ENCODE peak calls at places on chromosomes 12 and 14, in ten cellular contexts. T is transverse colon, F is breast epithelium, Z is ovary, L is H54, K is gastrocnemius medialis, H is adrenal gland, P is testis, E is H1, X is tibial nerve. C is an unnamed sample.

GRCh38 chr14:104681689-104682074 is 7.7 kb upstream of the INF2 start:
- DNase-seq in F (peak), Z (peak), P (peak), X (peak), E (peak), H (peak), T (peak), L (peak), K (peak), C (no peak)

GRCh38 chr12:131869871-131870418 is 24.5 kb upstream of the ULK1 start:
- DNase-seq in T (no peak), L (peak), Z (no peak), F (no peak), X (no peak), P (no peak), E (no peak), H (no peak), K (no peak), C (no peak)

GRCh38 chr12:4164591-4165558 is 108.7 kb upstream of the CCND2 start:
- DNase-seq in K (no peak), L (peak), E (peak), P (peak), X (no peak), T (peak), Z (peak), H (peak), F (peak), C (no peak)

GRCh38 chr14:93976477-93977057 is at the start of gene ASB2:
- DNase-seq in T (peak), Z (no peak), E (no peak), K (peak), L (no peak), H (no peak), F (peak), P (no peak), X (no peak), C (no peak)

GRCh38 chr14:38930022-38930421 is 173.0 kb downstream of the SEC23A start:
- DNase-seq in E (no peak), H (no peak), L (no peak), K (no peak), X (no peak), Z (no peak), T (no peak), F (no peak), P (no peak), C (no peak)

GRCh38 chr12:125688223-125688622 is 623.0 kb downstream of the AACS start:
- DNase-seq in Z (no peak), L (no peak), T (no peak), F (no peak), P (no peak), E (no peak), H (no peak), X (no peak), K (no peak), C (no peak)

GRCh38 chr12:70267550-70267949 is 24.3 kb downstream of the CNOT2 start:
- DNase-seq in T (no peak), E (no peak), X (no peak), F (no peak), Z (no peak), P (no peak), L (no peak), H (no peak), K (no peak), C (no peak)

GRCh38 chr12:89918172-89918880 is 209.7 kb upstream of the ATP2B1 start:
- DNase-seq in F (no peak), X (no peak), P (no peak), K (no peak), T (peak), E (no peak), L (no peak), H (no peak), Z (no peak), C (no peak)

GRCh38 chr14:89418976-89419375 is 1.9 kb upstream of the FOXN3 start:
- DNase-seq in F (no peak), K (no peak), T (no peak), L (no peak), H (no peak), E (no peak), X (no peak), P (no peak), Z (no peak), C (no peak)

GRCh38 chr14:89416002-89416995 is 734 bp downstream of the FOXN3 start:
- DNase-seq in X (peak), L (peak), K (peak), T (peak), E (peak), P (peak), H (peak), Z (peak), F (peak), C (peak)

GRCh38 chr14:89417111-89417468 is at the start of gene FOXN3:
- DNase-seq in F (peak), E (no peak), P (peak), X (peak), L (peak), K (peak), T (peak), Z (peak), H (peak), C (no peak)

GRCh38 chr14:89418452-89418851 is 1.4 kb upstream of the FOXN3 start:
- DNase-seq in E (no peak), H (no peak), F (no peak), K (peak), Z (no peak), P (no peak), T (peak), L (no peak), X (no peak), C (no peak)

GRCh38 chr14:89417469-89418225 is 614 bp upstream of the FOXN3 start:
- DNase-seq in Z (peak), L (no peak), H (peak), F (peak), E (peak), T (peak), K (peak), X (no peak), P (peak), C (peak)
- TF ChIP-seq POLR2A in Z (no peak), L (no peak), H (no peak), F (no peak), E (no peak), T (peak), K (no peak), X (peak), P (no peak), C (no peak)

GRCh38 chr12:47757840-47758583 is 668 bp downstream of the RAPGEF3 start:
- DNase-seq in E (peak), H (no peak), P (no peak), F (no peak), K (no peak), T (peak), L (no peak), X (no peak), Z (peak), C (no peak)

GRCh38 chr12:47758584-47758833 is 171 bp downstream of the RAPGEF3 start:
- DNase-seq in T (no peak), E (no peak), Z (no peak), F (no peak), P (no peak), K (no peak), L (no peak), X (no peak), H (no peak), C (no peak)

GRCh38 chr12:47755655-47756562 is 2.8 kb downstream of the RAPGEF3 start:
- DNase-seq in H (no peak), E (no peak), Z (no peak), P (no peak), F (peak), K (no peak), L (no peak), T (peak), X (no peak), C (no peak)

GRCh38 chr12:47757360-47757839 is 1.3 kb downstream of the RAPGEF3 start:
- DNase-seq in H (no peak), K (no peak), L (no peak), F (no peak), E (no peak), X (no peak), Z (no peak), P (no peak), T (no peak), C (no peak)

DNA sequence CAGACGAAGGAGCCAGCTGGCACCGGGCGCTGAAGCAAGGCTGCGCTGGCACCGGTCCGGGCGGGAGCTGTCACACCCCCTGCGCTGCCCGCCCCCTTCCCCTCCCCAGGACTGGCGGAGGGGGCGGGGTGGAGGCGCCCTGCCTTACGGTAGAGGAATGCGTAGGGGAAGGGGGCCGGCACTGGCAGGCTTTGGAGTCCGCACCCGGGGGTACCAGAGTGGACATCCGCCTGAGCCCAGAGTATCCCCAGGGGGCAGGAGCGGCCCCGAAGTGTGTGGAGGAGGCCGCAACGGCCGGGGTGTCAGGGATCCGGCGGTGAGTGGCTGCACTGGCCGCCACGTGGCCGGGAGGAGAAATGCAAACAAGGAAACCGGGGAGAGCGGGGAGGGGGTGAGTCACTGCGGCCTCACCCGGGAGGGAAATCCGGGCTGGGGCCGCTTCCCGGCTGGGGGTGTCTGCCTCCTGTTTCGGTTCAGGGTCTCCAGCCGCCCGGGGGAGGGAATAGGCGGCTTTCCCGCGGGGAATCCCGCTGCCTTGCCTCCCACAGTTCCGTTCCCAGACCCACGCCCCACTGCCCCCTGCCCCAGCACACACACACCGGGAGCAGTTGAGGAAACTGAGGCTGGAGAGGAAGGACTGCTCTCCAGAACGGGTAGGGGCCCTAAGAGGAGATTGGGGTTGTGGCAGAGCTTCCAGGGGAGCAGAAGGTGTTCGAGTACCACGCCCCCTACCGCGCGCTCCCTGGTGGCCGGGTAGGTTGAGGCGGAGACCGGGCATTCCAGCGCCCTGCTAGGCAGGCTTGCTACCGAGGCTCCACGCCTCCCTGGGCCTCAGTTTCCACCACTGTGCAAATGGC is at the start of gene RAPGEF3:
- DNase-seq in P (peak), K (peak), T (peak), E (peak), L (peak), F (peak), X (peak), Z (peak), H (peak), C (no peak)
- TF ChIP-seq POLR2A in P (no peak), K (peak), T (peak), E (no peak), L (peak), F (peak), X (peak), Z (peak), H (no peak), C (no peak)

DNA sequence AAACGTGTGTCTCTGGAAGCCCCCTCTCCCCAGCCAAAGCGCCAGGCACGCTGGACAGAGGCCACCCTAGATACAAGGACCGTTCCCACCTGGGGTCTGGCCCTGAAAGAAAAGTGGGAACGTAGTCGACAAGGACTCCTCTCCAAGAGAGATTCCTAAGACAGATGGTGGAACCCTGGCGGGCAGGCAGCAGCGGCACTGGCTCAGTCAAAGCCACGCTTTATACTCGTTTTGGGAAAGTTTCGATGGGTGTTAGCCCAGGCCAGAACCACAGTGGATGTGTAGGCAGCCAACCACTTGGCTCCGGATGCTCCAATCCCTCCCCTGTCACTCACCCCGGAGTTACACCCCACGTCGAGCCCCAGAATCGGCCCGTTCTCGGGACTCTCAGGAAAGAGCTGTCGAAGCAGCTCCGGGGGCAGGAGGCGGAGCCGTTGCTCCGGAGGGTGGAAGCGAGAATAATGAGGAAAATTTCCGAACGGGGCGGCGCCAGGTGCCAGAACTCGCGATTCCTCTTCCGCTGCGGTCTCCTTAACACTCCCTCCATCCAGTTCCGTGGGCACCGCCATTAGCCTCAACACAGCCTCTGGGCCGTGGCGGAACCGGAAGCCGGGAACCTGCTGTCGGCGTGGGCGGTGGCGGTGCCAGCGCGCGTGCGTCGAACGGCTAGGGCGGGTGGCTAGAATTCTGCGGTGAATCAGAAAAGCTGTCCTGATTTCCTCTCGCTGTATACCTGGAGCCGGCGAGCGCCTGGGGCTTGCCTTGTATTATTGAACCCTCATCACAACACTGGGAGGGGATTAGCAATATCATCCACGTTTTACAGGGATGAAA is at the start of gene BCDIN3D:
- DNase-seq in Z (peak), P (peak), E (peak), L (peak), H (peak), T (peak), X (peak), K (peak), F (peak), C (peak)
- TF ChIP-seq POLR2A in Z (peak), P (peak), E (peak), L (peak), H (peak), T (peak), X (peak), K (peak), F (peak), C (peak)

DNA sequence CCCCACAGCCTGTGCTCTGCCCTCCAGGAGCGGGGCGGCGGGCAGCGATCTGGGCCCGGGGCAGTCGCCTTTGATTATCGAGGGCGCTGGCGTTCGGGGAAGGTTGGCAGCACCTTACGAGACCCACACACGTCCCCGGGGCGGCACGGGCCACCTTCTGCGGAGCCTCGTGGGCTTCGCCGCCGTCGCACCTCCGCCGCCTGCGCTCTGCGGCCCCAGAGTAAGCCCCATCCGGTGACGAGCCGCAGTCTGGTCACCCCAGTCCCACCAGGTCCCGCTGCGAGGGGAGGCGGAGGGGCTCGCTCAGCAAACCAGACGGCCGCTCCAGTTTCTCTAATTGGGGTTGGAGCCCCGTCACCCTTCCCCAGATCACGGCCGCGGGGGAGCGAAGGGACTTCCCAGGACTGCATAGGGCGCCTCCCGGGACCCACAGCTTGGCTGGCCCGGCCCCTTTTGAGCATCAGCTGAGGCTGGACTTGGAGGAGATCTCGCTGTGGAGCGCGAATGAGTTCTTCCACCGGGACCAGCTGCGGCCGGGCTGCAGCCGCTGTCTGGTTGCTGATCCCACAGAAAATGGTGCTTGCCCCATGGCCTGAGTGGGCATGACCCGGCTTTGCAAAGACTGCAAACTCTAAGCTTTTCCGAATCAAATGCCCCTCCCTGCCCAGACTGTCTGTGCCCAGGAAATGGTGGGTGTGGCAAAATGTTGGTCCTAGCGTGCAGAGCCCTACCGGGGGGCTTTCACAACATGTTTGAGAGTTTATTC is 559 bp downstream of the LGALS3 start:
- DNase-seq in K (peak), F (peak), Z (peak), X (peak), E (peak), T (peak), P (peak), L (peak), H (peak), C (peak)
- TF ChIP-seq POLR2A in K (no peak), F (no peak), Z (no peak), X (peak), E (peak), T (peak), P (no peak), L (no peak), H (no peak), C (no peak)

DNA sequence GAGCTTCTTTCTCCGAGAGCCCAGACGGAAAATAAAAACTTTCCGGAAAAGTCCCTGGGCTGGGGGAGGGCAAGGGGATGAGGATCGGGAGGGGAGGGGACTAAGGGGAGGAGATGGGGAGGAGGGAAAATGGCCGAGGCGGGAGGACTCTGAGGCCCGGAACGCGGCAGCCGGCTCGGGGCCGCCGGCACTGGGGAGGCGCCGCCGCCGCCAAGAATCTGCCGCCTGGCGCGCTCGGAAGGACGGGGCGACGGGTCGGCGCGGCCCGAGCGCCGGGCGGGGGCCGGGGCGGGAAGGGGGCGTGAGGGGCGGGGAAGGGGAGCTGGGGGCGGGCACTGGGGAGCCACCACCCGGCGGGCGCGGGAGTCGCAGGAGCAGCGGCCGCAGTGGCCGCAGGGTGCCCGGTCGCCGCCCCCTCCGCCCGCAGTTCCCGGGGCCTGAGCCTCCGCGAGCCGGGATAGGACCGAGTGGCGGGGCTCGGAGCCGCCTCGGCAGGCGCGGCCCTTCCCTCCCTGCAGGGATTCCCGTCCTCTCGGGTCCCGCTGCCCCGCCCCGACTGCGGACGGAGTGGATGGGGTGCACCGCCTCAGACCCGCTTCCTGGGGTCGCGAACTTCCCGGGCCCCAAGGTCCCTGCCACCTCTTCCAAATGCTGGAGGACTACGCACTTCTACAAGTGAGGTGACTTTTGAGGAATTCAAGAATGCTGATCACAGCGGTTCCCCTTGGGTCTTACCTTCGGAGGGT is at the start of gene PRKD1:
- DNase-seq in Z (peak), T (peak), F (no peak), K (peak), H (peak), X (peak), P (peak), E (peak), L (peak), C (no peak)
- TF ChIP-seq POLR2A in Z (no peak), T (no peak), F (no peak), K (peak), H (no peak), X (no peak), P (no peak), E (no peak), L (no peak), C (no peak)

GRCh38 chr14:95468416-95469133 is 47.9 kb downstream of the SYNE3 start:
- DNase-seq in K (no peak), E (no peak), T (peak), P (no peak), L (no peak), F (no peak), H (no peak), Z (no peak), X (no peak), C (no peak)
- TF ChIP-seq POLR2A in K (no peak), E (no peak), T (no peak), P (no peak), L (no peak), F (no peak), H (no peak), Z (no peak), X (no peak), C (no peak)

DNA sequence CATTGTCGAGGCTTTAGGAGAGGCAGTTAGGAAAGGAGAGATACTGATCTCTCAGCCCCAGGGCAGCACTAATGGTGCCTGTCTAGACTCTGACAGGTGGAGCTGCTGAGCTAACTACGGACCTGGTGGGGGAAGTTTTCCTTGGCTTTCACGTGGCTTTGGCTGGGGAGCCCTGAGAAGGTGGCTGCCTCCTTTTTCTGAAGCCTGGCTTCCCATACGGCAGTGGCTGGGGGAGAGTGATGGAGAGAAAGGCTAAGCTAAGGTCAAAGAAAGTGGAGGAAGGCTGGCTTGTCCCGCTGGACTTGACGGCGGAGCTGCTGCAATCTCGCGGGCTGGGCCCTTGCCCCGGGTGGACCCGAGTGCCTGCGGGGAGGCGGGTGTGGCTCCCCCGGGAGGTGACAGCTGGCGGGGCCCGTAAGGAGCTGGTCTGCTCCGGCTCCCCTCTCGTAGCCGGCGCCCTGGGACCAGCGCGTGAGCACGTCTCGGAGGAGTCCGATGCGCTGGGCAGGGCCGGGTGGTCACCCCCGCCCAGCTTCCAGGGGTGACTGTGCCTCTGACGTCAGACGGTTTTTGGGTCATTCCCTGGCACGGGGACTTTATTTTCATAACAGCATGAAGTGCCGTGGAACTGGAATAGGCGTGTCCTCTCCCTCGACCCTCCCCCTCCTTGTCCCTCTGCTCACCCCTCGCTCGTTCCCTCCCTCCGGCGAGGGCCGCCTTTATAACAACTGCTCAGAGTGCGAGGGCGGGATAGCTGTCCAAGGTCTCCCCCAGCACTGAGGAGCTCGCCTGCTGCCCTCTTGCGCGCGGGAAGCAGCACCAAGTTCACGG is at the start of gene GPRC5A:
- DNase-seq in P (peak), F (peak), Z (peak), L (peak), K (peak), T (peak), H (peak), E (peak), X (peak), C (no peak)
- TF ChIP-seq POLR2A in P (no peak), F (peak), Z (peak), L (peak), K (peak), T (peak), H (peak), E (no peak), X (peak), C (peak)

C was measured in vagina.